ENCODE peak calls at places on chromosomes 7 and 10, in five cellular contexts. O, E, K, S and F are unnamed samples.

GRCh38 chr10:35326466-35327235 is 9.7 kb upstream of the CCNY start:
- DNase-seq in E (no peak), O (no peak), K (no peak), S (no peak), F (no peak)

GRCh38 chr10:4264466-4264865 is 479.5 kb upstream of the KLF6 start:
- DNase-seq in K (no peak), S (no peak), O (no peak), E (no peak), F (no peak)

GRCh38 chr10:19877466-19878255 is 61.4 kb downstream of the PLXDC2 start:
- DNase-seq in E (no peak), O (no peak), K (no peak), S (no peak), F (no peak)

GRCh38 chr7:131336956-131337355 is 9.3 kb downstream of the MKLN1 start:
- DNase-seq in K (no peak), S (no peak), E (no peak), O (no peak), F (no peak)

GRCh38 chr7:129825554-129826267 is 127.0 kb downstream of the UBE2H start:
- DNase-seq in O (peak), E (peak), S (no peak), K (peak), F (peak)

GRCh38 chr10:17599089-17599488 is 18.1 kb downstream of the HACD1 start:
- DNase-seq in E (no peak), K (no peak), S (no peak), O (no peak), F (no peak)

GRCh38 chr7:142587578-142588191 is 161.6 kb upstream of the PRSS1 start:
- DNase-seq in O (no peak), S (no peak), K (no peak), E (peak), F (no peak)

GRCh38 chr7:157707983-157708720 is 371.3 kb downstream of the DNAJB6 start:
- DNase-seq in E (no peak), S (no peak), K (peak), O (no peak), F (no peak)

GRCh38 chr10:124576526-124577420 is 115.2 kb downstream of the LHPP start:
- DNase-seq in E (no peak), O (no peak), K (no peak), S (no peak), F (no peak)

GRCh38 chr7:134787720-134788119 is 8.3 kb downstream of the CALD1 start:
- DNase-seq in O (no peak), S (no peak), K (no peak), E (no peak), F (no peak)

GRCh38 chr7:159195926-159196325 is 51.3 kb upstream of the VIPR2 start:
- DNase-seq in E (no peak), O (no peak), K (no peak), S (no peak), F (no peak)

GRCh38 chr7:51000956-51001355 is 218.3 kb upstream of the GRB10 start:
- DNase-seq in E (no peak), O (no peak), S (no peak), K (no peak), F (no peak)

GRCh38 chr7:5824297-5824610 is 42.8 kb upstream of the RNF216 start:
- DNase-seq in O (peak), K (no peak), E (no peak), S (no peak), F (no peak)

GRCh38 chr10:68550747-68551411 is 9.3 kb upstream of the TET1 start:
- DNase-seq in E (peak), S (peak), K (peak), O (no peak), F (peak)

GRCh38 chr7:2010101-2010500 is 222.6 kb downstream of the MAD1L1 start:
- DNase-seq in K (no peak), E (no peak), S (no peak), O (no peak), F (no peak)

GRCh38 chr10:132397671-132398565 is 918 bp downstream of the PWWP2B start:
- DNase-seq in O (no peak), E (peak), K (peak), S (no peak), F (peak)

GRCh38 chr7:143900230-143900766 is 1.7 kb downstream of the TCAF1 start:
- DNase-seq in O (no peak), E (no peak), K (no peak), S (peak), F (no peak)

GRCh38 chr7:99504281-99504602 is 220 bp upstream of the ZKSCAN5 start:
- DNase-seq in O (no peak), S (peak), E (peak), K (no peak), F (peak)

GRCh38 chr10:18409599-18410397 is 241.6 kb downstream of the NSUN6 start:
- DNase-seq in S (no peak), K (no peak), O (no peak), E (no peak), F (no peak)

GRCh38 chr7:104838537-104839299 is 175.3 kb upstream of the KMT2E start:
- DNase-seq in K (no peak), O (no peak), E (no peak), S (no peak), F (no peak)

GRCh38 chr10:32065871-32066270 is 9.6 kb upstream of the KIF5B start:
- DNase-seq in O (no peak), S (peak), E (no peak), K (no peak), F (no peak)

GRCh38 chr7:82183633-82184032 is 259.9 kb downstream of the CACNA2D1 start:
- DNase-seq in O (no peak), S (peak), E (no peak), K (no peak), F (no peak)

GRCh38 chr7:77653572-77653971 is 42.7 kb upstream of the RSBN1L start:
- DNase-seq in K (no peak), E (no peak), O (no peak), S (no peak), F (no peak)

GRCh38 chr7:155296788-155297516 is 726 bp upstream of the INSIG1 start:
- DNase-seq in E (peak), O (peak), S (peak), K (peak), F (no peak)

GRCh38 chr7:91720255-91720937 is 160.1 kb downstream of the MTERF1 start:
- DNase-seq in K (no peak), O (no peak), E (no peak), S (peak), F (no peak)

GRCh38 chr10:77386833-77387232 is 250.8 kb downstream of the KCNMA1 start:
- DNase-seq in O (no peak), S (peak), K (no peak), E (no peak), F (no peak)

GRCh38 chr10:132043861-132044695 is 21.7 kb upstream of the JAKMIP3 start:
- DNase-seq in O (no peak), E (no peak), K (no peak), S (no peak), F (no peak)

GRCh38 chr10:24642921-24643678 is 80.6 kb downstream of the ARHGAP21 start:
- DNase-seq in S (peak), K (no peak), O (no peak), E (peak), F (peak)

GRCh38 chr7:83161851-83162401 is 758 bp downstream of the PCLO start:
- DNase-seq in K (no peak), S (no peak), O (no peak), E (no peak), F (no peak)

GRCh38 chr7:29322023-29322712 is 127.6 kb downstream of the CHN2 start:
- DNase-seq in E (no peak), K (no peak), O (no peak), S (no peak), F (no peak)

GRCh38 chr7:101542527-101543241 is 86.4 kb downstream of the MYL10 start:
- DNase-seq in E (peak), S (no peak), K (peak), O (peak), F (no peak)

GRCh38 chr7:37336259-37336658 is 112.4 kb downstream of the ELMO1 start:
- DNase-seq in E (no peak), S (no peak), K (peak), O (no peak), F (no peak)

GRCh38 chr7:51234139-51234538 is 82.5 kb downstream of the COBL start:
- DNase-seq in K (no peak), S (no peak), E (no peak), O (no peak), F (peak)

GRCh38 chr7:327305-327931 is 37.4 kb downstream of the FOXL3 start:
- DNase-seq in E (no peak), O (no peak), K (no peak), S (no peak), F (no peak)

GRCh38 chr7:116591202-116592040 is 66.6 kb downstream of the CAV1 start:
- DNase-seq in E (peak), S (no peak), O (no peak), K (no peak), F (no peak)

GRCh38 chr7:16571941-16572340 is 45.3 kb downstream of the LRRC72 start:
- DNase-seq in K (no peak), E (no peak), O (no peak), S (no peak), F (no peak)